ENCODE peak calls at places on chromosomes 5 and 9, in eight cellular contexts. S is effector memory CD4-positive, alpha-beta T cell; Y is CD8-positive, alpha-beta T cell; T is activated CD8-positive, alpha-beta memory T cell treated with anti-CD3 and anti-CD28 coated beads for 24 hours; X is cardiac muscle cell; U is dermis microvascular lymphatic vessel endothelial cell; B is ACHN; W is activated CD4-positive, alpha-beta T cell treated with anti-CD3 and anti-CD28 coated beads, Interleukin-2, amount 10 ng/mL, durations not matched to agents 7 days and 5 days. L is an unnamed sample.

GRCh38 chr9:105242557-105242956 is 1.9 kb upstream of the SLC44A1 start:
- DNase-seq in W (no peak), U (no peak), T (no peak), Y (no peak), X (no peak), S (no peak), B (no peak), L (no peak)

GRCh38 chr5:34675857-34676256 is 19.7 kb downstream of the RAI14 start:
- DNase-seq in B (no peak), S (no peak), T (no peak), X (no peak), U (no peak), W (no peak), Y (no peak), L (no peak)

GRCh38 chr5:142441638-142442037 is 116.8 kb upstream of the SPRY4 start:
- DNase-seq in X (no peak), S (no peak), W (peak), Y (no peak), U (no peak), T (no peak), B (no peak), L (peak)

GRCh38 chr5:135135530-135136201 is 101.6 kb upstream of the PITX1 start:
- DNase-seq in W (no peak), S (no peak), X (no peak), T (no peak), B (no peak), Y (no peak), U (no peak), L (no peak)

GRCh38 chr9:108889649-108890067 is 27.6 kb downstream of the ACTL7A start:
- DNase-seq in W (no peak), B (peak), S (no peak), Y (no peak), X (peak), U (peak), T (no peak), L (peak)

GRCh38 chr9:82275531-82275930 is 287.0 kb downstream of the SPATA31D1 start:
- DNase-seq in S (no peak), Y (no peak), U (no peak), X (no peak), W (no peak), B (no peak), T (no peak), L (no peak)

GRCh38 chr9:90167920-90168319 is 474.7 kb downstream of the DIRAS2 start:
- DNase-seq in B (no peak), X (no peak), U (no peak), W (no peak), S (no peak), Y (no peak), T (no peak), L (no peak)

GRCh38 chr9:130328349-130328801 is 62.8 kb downstream of the HMCN2 start:
- DNase-seq in S (no peak), B (no peak), X (no peak), T (no peak), W (no peak), Y (no peak), U (no peak), L (no peak)

GRCh38 chr9:88852794-88853193 is 138.5 kb upstream of the S1PR3 start:
- DNase-seq in B (no peak), S (no peak), Y (no peak), X (no peak), T (no peak), W (no peak), U (peak), L (peak)

L was measured in SK-MEL-5.